ENCODE peak calls at places on chromosome 13, in eight cellular contexts. O is CD4-positive, CD25-positive, alpha-beta regulatory T cell; C is fibroblast of pulmonary artery; Y is HTR-8/SVneo; S is hepatic stellate cell; M is GM23248; E is activated CD4-positive, alpha-beta memory T cell treated with anti-CD3 and anti-CD28 coated beads for 36 hours; B is stimulated activated CD8-positive, alpha-beta memory T cell treated with anti-CD3 and anti-CD28 coated beads, Interleukin-15, amount 100 ng/mL, for 1 hour. A is an unnamed sample.

GRCh38 chr13:30032263-30032662 is 181.8 kb upstream of the UBL3 start:
- DNase-seq in S (no peak), C (no peak), Y (no peak), E (no peak), B (no peak), O (no peak), M (no peak), A (no peak)

GRCh38 chr13:92843549-92843948 is 383.1 kb upstream of the GPC6 start:
- DNase-seq in Y (no peak), S (no peak), E (no peak), O (no peak), M (peak), B (no peak), C (peak), A (no peak)

GRCh38 chr13:29754486-29754806 is 96.0 kb downstream of the UBL3 start:
- DNase-seq in B (no peak), E (peak), Y (no peak), O (no peak), S (no peak), M (peak), C (peak), A (no peak)

GRCh38 chr13:68358218-68358817 is 1128.2 kb upstream of the PCDH9 start:
- DNase-seq in O (no peak), C (no peak), Y (no peak), S (no peak), B (no peak), M (no peak), E (no peak), A (no peak)

GRCh38 chr13:113794086-113794485 is 35.1 kb downstream of the TMEM255B start:
- DNase-seq in C (no peak), Y (no peak), B (no peak), S (no peak), M (no peak), O (no peak), E (no peak), A (no peak)

GRCh38 chr13:111480976-111481375 is 160.5 kb downstream of the TEX29 start:
- DNase-seq in Y (no peak), B (no peak), S (no peak), C (no peak), M (no peak), O (no peak), E (no peak), A (no peak)

GRCh38 chr13:106491928-106492327 is 43.5 kb downstream of the EFNB2 start:
- DNase-seq in M (no peak), S (no peak), B (no peak), C (no peak), Y (no peak), O (no peak), E (no peak), A (no peak)

GRCh38 chr13:108560092-108560491 is 69.3 kb upstream of the MYO16 start:
- DNase-seq in S (no peak), C (no peak), M (no peak), E (no peak), B (no peak), Y (no peak), O (no peak), A (no peak)

GRCh38 chr13:107034236-107034635 is 466.3 kb upstream of the ARGLU1 start:
- DNase-seq in Y (no peak), E (no peak), S (no peak), B (no peak), C (no peak), O (no peak), M (no peak), A (no peak)

GRCh38 chr13:48506092-48506701 is 26.7 kb downstream of the RCBTB2 start:
- DNase-seq in Y (no peak), E (no peak), S (no peak), M (no peak), C (no peak), B (no peak), O (no peak), A (no peak)

GRCh38 chr13:29428310-29428991 is 167.0 kb downstream of the SLC7A1 start:
- DNase-seq in E (no peak), O (no peak), Y (peak), M (peak), B (no peak), S (peak), C (no peak), A (peak)

GRCh38 chr13:77832339-77833100 is 86.1 kb downstream of the EDNRB start:
- DNase-seq in B (no peak), C (peak), E (no peak), Y (no peak), O (no peak), S (no peak), M (peak), A (no peak)

GRCh38 chr13:34990399-34991224 is 48.5 kb downstream of the NBEA start:
- DNase-seq in S (no peak), M (no peak), E (no peak), Y (no peak), B (no peak), C (no peak), O (no peak), A (no peak)

GRCh38 chr13:99734013-99734693 is 232.9 kb downstream of the TM9SF2 start:
- DNase-seq in M (no peak), B (no peak), S (no peak), C (no peak), Y (no peak), O (no peak), E (no peak), A (no peak)

GRCh38 chr13:110454227-110454859 is 107.2 kb downstream of the RAB20 start:
- DNase-seq in S (no peak), B (no peak), E (no peak), M (no peak), Y (no peak), C (no peak), O (no peak), A (no peak)

GRCh38 chr13:99661791-99662190 is 160.5 kb downstream of the TM9SF2 start:
- DNase-seq in S (no peak), Y (no peak), M (no peak), C (no peak), B (no peak), E (no peak), O (no peak), A (no peak)

GRCh38 chr13:107360010-107360409 is 792.1 kb upstream of the ARGLU1 start:
- DNase-seq in Y (no peak), O (no peak), M (peak), S (no peak), E (no peak), B (no peak), C (no peak), A (no peak)

GRCh38 chr13:32087955-32088747 is 56.6 kb downstream of the FRY start:
- DNase-seq in C (no peak), S (peak), E (no peak), Y (no peak), O (no peak), B (no peak), M (peak), A (no peak)

A was measured in ascending aorta.